ENCODE peak calls at places on chromosome 9, in four cellular contexts. Q is lower lobe of right lung, B is GM23338, E is cardiac muscle cell. H is an unnamed sample. For H3K4me1, the result is how much of the 10 kb centered on the place peaks cover.

GRCh38 chr9:76810377-76810957 is 46.2 kb downstream of the PCA3 start:
- DNase-seq in B (peak), Q (no peak), E (peak), H (no peak)

GRCh38 chr9:127415657-127416056 is 8.5 kb upstream of the ZNF79 start:
- DNase-seq in E (no peak), B (no peak), Q (no peak), H (no peak)

GRCh38 chr9:10212702-10213101 is 400.1 kb downstream of the PTPRD start:
- DNase-seq in Q (no peak), E (no peak), B (no peak), H (no peak)

GRCh38 chr9:84669293-84670105 is at the start of gene NTRK2:
- DNase-seq in E (peak), Q (no peak), B (peak), H (no peak)

GRCh38 chr9:135516132-135516860 is 4.9 kb upstream of the LCN1 start:
- DNase-seq in B (no peak), Q (no peak), E (no peak), H (no peak)

GRCh38 chr9:84001621-84002020 is 21.0 kb downstream of the RMI1 start:
- DNase-seq in Q (no peak), B (no peak), E (no peak), H (no peak)

GRCh38 chr9:36632892-36633291 is 60.2 kb downstream of the MELK start:
- DNase-seq in Q (no peak), E (peak), B (peak), H (no peak)

GRCh38 chr9:91580136-91580535 is 156.5 kb upstream of the NFIL3 start:
- DNase-seq in B (peak), Q (no peak), E (peak), H (no peak)

GRCh38 chr9:6055213-6055612 is 39.8 kb upstream of the RANBP6 start:
- DNase-seq in E (peak), Q (no peak), B (peak), H (peak)

GRCh38 chr9:18493361-18494015 is 19.5 kb downstream of the ADAMTSL1 start:
- DNase-seq in B (no peak), Q (no peak), E (no peak), H (no peak)

GRCh38 chr9:84851935-84852585 is 182.5 kb downstream of the NTRK2 start:
- DNase-seq in B (peak), E (no peak), Q (no peak), H (no peak)

GRCh38 chr9:2718698-2719033 is 1.4 kb downstream of the KCNV2 start:
- DNase-seq in E (no peak), B (no peak), Q (no peak), H (no peak)

GRCh38 chr9:97704851-97705250 is 7.7 kb upstream of the XPA start:
- DNase-seq in E (no peak), B (no peak), Q (no peak), H (no peak)

GRCh38 chr9:111914749-111915424 is 18.3 kb downstream of the UGCG start:
- DNase-seq in B (no peak), E (peak), Q (no peak), H (no peak)

GRCh38 chr9:91048739-91049138 is 247.1 kb downstream of the SYK start:
- DNase-seq in Q (no peak), B (no peak), E (no peak), H (no peak)

GRCh38 chr9:37332581-37332980 is 89.9 kb upstream of the GRHPR start:
- DNase-seq in B (no peak), E (no peak), Q (no peak), H (no peak)

GRCh38 chr9:130561056-130561455 is 18.3 kb upstream of the FUBP3 start:
- DNase-seq in B (no peak), Q (no peak), E (no peak), H (no peak)

GRCh38 chr9:42852133-42852532 is 668.7 kb downstream of the SPATA31A6 start:
- DNase-seq in B (peak), Q (no peak), E (peak), H (no peak)

GRCh38 chr9:107488400-107489143 is 997 bp downstream of the KLF4 start:
- DNase-seq in B (peak), Q (peak), E (peak), H (no peak)

GRCh38 chr9:82939451-82939850 is 123.5 kb downstream of the RASEF start:
- DNase-seq in E (no peak), Q (no peak), B (no peak), H (no peak)

GRCh38 chr9:128917151-128917849 is 3.5 kb upstream of the PHYHD1 start:
- DNase-seq in B (no peak), Q (peak), E (no peak), H (no peak)

GRCh38 chr9:79817469-79818004 is 245.8 kb downstream of the TLE4 start:
- DNase-seq in E (peak), B (peak), Q (no peak), H (no peak)

GRCh38 chr9:19683715-19684114 is 105.1 kb downstream of the SLC24A2 start:
- DNase-seq in Q (no peak), E (no peak), B (no peak), H (no peak)

GRCh38 chr9:126423709-126424185 is 97.1 kb downstream of the MVB12B start:
- DNase-seq in E (no peak), Q (no peak), B (no peak), H (no peak)

GRCh38 chr9:125990793-125991220 is 243.6 kb downstream of the PBX3 start:
- DNase-seq in E (no peak), Q (peak), B (no peak), H (no peak)

GRCh38 chr9:137645211-137645610 is 26.4 kb downstream of the EHMT1 start:
- DNase-seq in Q (no peak), B (no peak), E (no peak), H (no peak)

GRCh38 chr9:125521462-125522327 is 185.3 kb downstream of the MAPKAP1 start:
- DNase-seq in Q (no peak), E (no peak), B (no peak), H (peak)

GRCh38 chr9:135217836-135218235 is 130.4 kb downstream of the OLFM1 start:
- DNase-seq in E (no peak), Q (peak), B (no peak), H (no peak)

GRCh38 chr9:76658510-76659231 is 105.6 kb upstream of the PCA3 start:
- DNase-seq in Q (no peak), B (peak), E (peak), H (no peak)

GRCh38 chr9:79013715-79014610 is 557.8 kb upstream of the TLE4 start:
- DNase-seq in E (no peak), B (no peak), Q (no peak), H (no peak)

GRCh38 chr9:136239963-136240330 is 5.7 kb downstream of the QSOX2 start:
- DNase-seq in E (no peak), Q (no peak), B (no peak), H (no peak)

GRCh38 chr9:111038336-111039202 is at the start of gene LPAR1:
- DNase-seq in B (peak), Q (peak), E (peak), H (no peak)

DNA sequence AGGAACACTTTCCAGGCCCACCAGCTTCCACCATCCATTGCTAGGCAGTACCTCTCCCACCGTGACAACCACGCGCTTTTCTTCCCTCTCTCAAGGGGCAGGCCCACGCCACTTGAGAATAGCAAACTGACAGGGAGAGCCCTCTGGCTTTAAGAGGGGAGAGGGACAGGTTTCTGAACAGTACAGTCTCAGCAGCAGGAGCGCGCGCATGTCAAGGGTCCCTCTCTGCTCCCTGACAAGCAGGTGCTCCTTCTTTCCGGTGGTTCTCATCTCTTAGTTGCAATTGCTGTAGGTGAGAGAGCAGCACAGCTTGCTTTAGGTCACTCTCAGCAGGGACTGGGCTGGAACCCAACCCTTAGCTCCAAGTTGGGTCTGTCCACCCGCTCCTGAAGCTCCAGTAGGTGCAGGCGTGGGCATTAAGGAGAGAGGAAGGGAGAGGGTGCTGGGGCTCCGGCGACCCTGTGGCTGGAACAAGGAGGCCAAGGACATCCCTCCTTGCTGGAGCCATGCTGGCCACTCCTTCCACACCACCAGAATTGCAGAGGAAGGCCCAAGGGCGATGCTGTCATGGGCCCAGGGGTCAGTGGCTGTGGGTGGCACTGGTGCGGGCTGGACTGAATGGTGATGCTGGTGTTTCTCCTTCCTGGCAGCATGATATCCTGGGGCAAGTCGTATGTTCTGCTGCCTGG is 9.0 kb upstream of the PHF2 start:
- DNase-seq in B (no peak), E (peak), Q (peak), H (no peak)
- H3K4me3 ChIP-seq in B (peak), E (peak), Q (peak), H (peak)

GRCh38 chr9:124286292-124286931 is 28.7 kb downstream of the NEK6 start:
- DNase-seq in E (no peak), B (no peak), Q (peak), H (no peak)

GRCh38 chr9:124290743-124291554 is 33.2 kb downstream of the NEK6 start:
- DNase-seq in Q (no peak), B (no peak), E (no peak), H (no peak)

GRCh38 chr9:124292696-124293593 is 35.2 kb downstream of the NEK6 start:
- DNase-seq in E (no peak), B (no peak), Q (no peak), H (no peak)

GRCh38 chr9:124291801-124292396 is 34.1 kb downstream of the NEK6 start:
- DNase-seq in E (peak), B (no peak), Q (peak), H (no peak)

DNA sequence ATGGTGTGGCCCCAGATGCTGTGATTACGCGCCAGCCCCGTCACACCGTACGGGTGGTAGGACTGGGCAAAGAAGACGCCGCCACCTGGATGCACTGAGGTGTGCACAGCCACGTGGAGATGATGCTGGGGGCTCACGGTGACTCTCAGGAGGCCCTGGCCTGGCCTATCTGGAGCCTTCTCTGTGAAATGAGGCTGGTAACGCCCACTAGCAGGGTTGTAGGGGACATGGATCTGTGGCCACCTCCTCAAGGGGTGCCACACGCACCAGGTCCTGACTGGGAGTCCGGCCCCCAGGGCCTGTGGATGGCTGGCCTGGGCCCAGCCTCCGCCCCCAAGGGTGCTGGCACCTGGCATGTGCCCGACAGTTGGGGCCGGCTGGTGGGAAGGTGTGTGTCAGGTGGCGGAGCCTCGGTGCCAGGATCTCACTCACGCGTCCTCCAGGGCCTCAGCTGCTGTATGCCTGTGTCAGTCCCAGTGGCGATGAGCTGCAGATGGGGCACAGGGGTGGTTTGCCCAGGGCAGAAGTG is 32.4 kb downstream of the NEK6 start:
- DNase-seq in Q (no peak), E (no peak), B (no peak), H (no peak)
- H3K27ac ChIP-seq in Q (no peak), E (no peak), B (no peak), H (no peak)

GRCh38 chr9:93477397-93477796 is 24.0 kb upstream of the FAM120AOS start:
- DNase-seq in E (no peak), Q (no peak), B (no peak), H (no peak)
- H3K4me1 ChIP-seq in E (under half), Q (under half), B (under half), H (under half)

DNA sequence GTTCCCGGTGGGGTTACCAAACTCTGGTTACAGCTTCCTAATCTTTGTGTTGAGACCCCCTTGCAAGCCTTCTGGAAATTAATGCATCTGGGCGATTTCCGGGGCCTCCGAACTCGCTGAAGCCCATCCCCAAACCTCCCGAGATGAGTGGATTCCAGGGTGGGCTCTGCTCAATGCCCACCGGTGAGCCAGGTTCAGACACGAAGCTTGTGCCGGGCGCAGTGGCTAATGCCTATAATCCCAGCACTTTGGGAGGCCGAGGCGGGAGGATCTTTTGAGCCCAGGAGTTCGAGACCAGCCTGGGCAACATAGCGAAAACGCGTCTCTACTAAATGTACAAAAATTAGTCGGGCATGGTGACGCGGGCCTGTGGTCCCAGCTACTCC is 371 bp upstream of the HACD4 start:
- DNase-seq in B (no peak), E (no peak), Q (no peak), H (no peak)
- H3K4me3 ChIP-seq in B (peak), E (peak), Q (peak), H (peak)

DNA sequence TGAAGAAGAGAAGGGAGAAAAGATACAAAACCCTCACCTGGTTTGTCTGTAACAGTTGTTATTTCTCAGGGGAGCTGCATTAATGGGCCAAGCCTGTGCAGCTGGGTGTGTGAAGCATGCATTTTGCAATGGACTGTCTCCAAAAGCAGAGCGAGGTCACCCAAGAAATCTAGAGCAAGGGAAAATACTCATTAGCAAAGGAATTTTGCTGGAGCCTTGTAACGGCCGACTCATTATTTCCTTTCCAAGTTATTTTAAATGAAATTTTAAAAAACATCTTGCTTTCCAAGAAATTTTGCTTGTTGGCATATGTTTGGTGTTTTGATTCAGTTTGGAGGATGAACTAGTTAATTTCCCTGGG is 3.5 kb downstream of the S1PR3 start:
- DNase-seq in E (no peak), Q (no peak), B (no peak), H (no peak)
- H3K27ac ChIP-seq in E (no peak), Q (no peak), B (no peak), H (no peak)

GRCh38 chr9:113600477-113600851 is 136.9 kb downstream of the RGS3 start:
- DNase-seq in E (no peak), B (no peak), Q (peak), H (no peak)

GRCh38 chr9:113598883-113599282 is 135.4 kb downstream of the RGS3 start:
- DNase-seq in Q (peak), E (no peak), B (no peak), H (no peak)

GRCh38 chr9:113600871-113601545 is 137.5 kb downstream of the RGS3 start:
- DNase-seq in E (no peak), Q (peak), B (no peak), H (no peak)

GRCh38 chr9:113598451-113598850 is 134.9 kb downstream of the RGS3 start:
- DNase-seq in B (no peak), E (no peak), Q (peak), H (no peak)

GRCh38 chr9:113599647-113600476 is 136.3 kb downstream of the RGS3 start:
- DNase-seq in Q (peak), B (peak), E (no peak), H (no peak)
- H3K4me1 ChIP-seq in Q (half or more), B (under half), E (under half), H (under half)

DNA sequence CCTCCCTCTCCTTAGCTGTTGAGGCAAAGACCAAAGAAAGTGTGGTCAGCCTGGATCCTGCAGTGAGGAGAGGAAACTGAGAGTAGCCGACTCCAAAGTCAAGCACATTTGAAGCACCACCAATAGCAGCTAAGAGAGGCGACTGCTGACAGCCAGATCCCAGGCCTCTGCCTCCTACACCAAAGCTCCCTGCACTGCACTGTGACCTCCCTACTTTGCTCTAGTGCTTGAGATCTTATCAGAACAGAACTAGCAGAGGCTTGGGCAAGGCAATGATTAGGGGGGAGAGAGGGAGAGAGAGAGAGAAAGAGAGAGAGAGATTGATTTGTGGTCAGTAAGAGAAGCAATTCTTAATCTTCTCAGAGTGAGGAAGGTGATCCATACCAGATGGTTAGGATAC is 216.3 kb downstream of the CDK5RAP2 start:
- DNase-seq in E (peak), Q (no peak), B (no peak), H (no peak)
- H3K4me3 ChIP-seq in E (no peak), Q (no peak), B (no peak), H (no peak)

DNA sequence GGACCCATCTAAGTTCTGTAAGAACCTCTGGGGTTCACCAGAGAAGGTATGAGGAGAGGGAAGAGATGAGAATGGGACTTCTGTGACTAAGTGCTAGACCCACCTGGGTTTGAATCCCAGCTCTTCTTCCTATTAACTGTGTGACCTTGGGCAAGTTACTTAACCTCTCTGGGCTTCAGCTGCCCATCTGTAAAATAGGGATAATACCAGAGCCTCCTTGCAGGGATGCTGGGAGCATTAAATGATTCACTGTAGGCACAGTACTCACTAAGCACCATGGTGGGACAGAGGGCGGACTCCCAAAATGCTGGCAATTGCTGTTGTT is 53.6 kb downstream of the WHRN start:
- DNase-seq in E (no peak), B (no peak), Q (no peak), H (no peak)
- H3K27ac ChIP-seq in E (no peak), B (no peak), Q (no peak), H (peak)